ENCODE peak calls at places on chromosomes 6 and 20, in seven cellular contexts. One of them, this sample, is unnamed.

GRCh38 chr20:48054051-48054450 is 268.8 kb upstream of the SULF2 start:
- DNase-seq in neural progenitor cell: no peak
- DNase-seq in hepatocyte: no peak
- DNase-seq in MM.1S: no peak
- DNase-seq in GM23338: no peak
- DNase-seq in PC-3: no peak
- DNase-seq in HCT116: no peak
- DNase-seq in this sample: no peak

GRCh38 chr20:38298768-38299288 is 5.1 kb upstream of the BPI start:
- DNase-seq in HCT116: no peak
- DNase-seq in hepatocyte: peak
- DNase-seq in neural progenitor cell: no peak
- DNase-seq in GM23338: no peak
- DNase-seq in MM.1S: no peak
- DNase-seq in PC-3: no peak
- DNase-seq in this sample: peak

GRCh38 chr6:114125597-114125996 is 154.6 kb upstream of the HDAC2 start:
- DNase-seq in GM23338: no peak
- DNase-seq in MM.1S: no peak
- DNase-seq in neural progenitor cell: no peak
- DNase-seq in hepatocyte: no peak
- DNase-seq in HCT116: no peak
- DNase-seq in PC-3: no peak
- DNase-seq in this sample: no peak

GRCh38 chr20:61935926-61936700 is 129.6 kb downstream of the TAF4 start:
- DNase-seq in HCT116: no peak
- DNase-seq in GM23338: no peak
- DNase-seq in hepatocyte: no peak
- DNase-seq in neural progenitor cell: no peak
- DNase-seq in PC-3: no peak
- DNase-seq in MM.1S: no peak
- DNase-seq in this sample: no peak

GRCh38 chr6:40779399-40779798 is 192.2 kb upstream of the LRFN2 start:
- DNase-seq in GM23338: no peak
- DNase-seq in MM.1S: no peak
- DNase-seq in PC-3: peak
- DNase-seq in neural progenitor cell: no peak
- DNase-seq in HCT116: peak
- DNase-seq in hepatocyte: no peak
- DNase-seq in this sample: peak

GRCh38 chr20:41854765-41855164 is 236.6 kb upstream of the CHD6 start:
- DNase-seq in HCT116: no peak
- DNase-seq in MM.1S: no peak
- DNase-seq in GM23338: no peak
- DNase-seq in neural progenitor cell: no peak
- DNase-seq in PC-3: peak
- DNase-seq in hepatocyte: peak
- DNase-seq in this sample: peak

GRCh38 chr6:92849636-92850035 is 569.7 kb downstream of the EPHA7 start:
- DNase-seq in neural progenitor cell: no peak
- DNase-seq in MM.1S: no peak
- DNase-seq in hepatocyte: peak
- DNase-seq in HCT116: no peak
- DNase-seq in PC-3: peak
- DNase-seq in GM23338: peak
- DNase-seq in this sample: no peak

GRCh38 chr6:27280540-27281000 is 31.5 kb downstream of the POM121L2 start:
- DNase-seq in HCT116: peak
- DNase-seq in PC-3: no peak
- DNase-seq in MM.1S: no peak
- DNase-seq in hepatocyte: peak
- DNase-seq in GM23338: peak
- DNase-seq in neural progenitor cell: peak
- DNase-seq in this sample: no peak

GRCh38 chr6:119148102-119148824 is 69.8 kb upstream of the FAM184A start:
- DNase-seq in HCT116: peak
- DNase-seq in PC-3: peak
- DNase-seq in GM23338: peak
- DNase-seq in MM.1S: peak
- DNase-seq in hepatocyte: peak
- DNase-seq in neural progenitor cell: peak
- DNase-seq in this sample: peak

GRCh38 chr6:167113047-167113446 is 9.8 kb upstream of the CCR6 start:
- DNase-seq in MM.1S: no peak
- DNase-seq in HCT116: no peak
- DNase-seq in PC-3: no peak
- DNase-seq in neural progenitor cell: no peak
- DNase-seq in GM23338: no peak
- DNase-seq in hepatocyte: no peak
- DNase-seq in this sample: no peak

GRCh38 chr20:18702736-18703135 is 110.8 kb upstream of the SCP2D1 start:
- DNase-seq in hepatocyte: no peak
- DNase-seq in MM.1S: no peak
- DNase-seq in HCT116: no peak
- DNase-seq in neural progenitor cell: no peak
- DNase-seq in GM23338: no peak
- DNase-seq in PC-3: no peak
- DNase-seq in this sample: peak

GRCh38 chr20:51434026-51434425 is 108.5 kb downstream of the NFATC2 start:
- DNase-seq in GM23338: no peak
- DNase-seq in PC-3: no peak
- DNase-seq in hepatocyte: no peak
- DNase-seq in HCT116: no peak
- DNase-seq in neural progenitor cell: no peak
- DNase-seq in MM.1S: no peak
- DNase-seq in this sample: no peak

GRCh38 chr6:15132854-15133670 is 112.8 kb upstream of the JARID2 start:
- DNase-seq in hepatocyte: peak
- DNase-seq in GM23338: no peak
- DNase-seq in MM.1S: no peak
- DNase-seq in HCT116: peak
- DNase-seq in neural progenitor cell: no peak
- DNase-seq in PC-3: peak
- DNase-seq in this sample: peak

GRCh38 chr6:168447741-168448140 is 6.8 kb downstream of the SMOC2 start:
- DNase-seq in HCT116: no peak
- DNase-seq in hepatocyte: no peak
- DNase-seq in GM23338: no peak
- DNase-seq in MM.1S: no peak
- DNase-seq in PC-3: no peak
- DNase-seq in neural progenitor cell: no peak
- DNase-seq in this sample: no peak

GRCh38 chr6:38391206-38391908 is 248.4 kb downstream of the BTBD9 start:
- DNase-seq in hepatocyte: peak
- DNase-seq in MM.1S: no peak
- DNase-seq in HCT116: peak
- DNase-seq in PC-3: peak
- DNase-seq in GM23338: peak
- DNase-seq in neural progenitor cell: peak
- DNase-seq in this sample: peak

GRCh38 chr6:1384549-1385128 is 4.7 kb upstream of the FOXF2 start:
- DNase-seq in HCT116: no peak
- DNase-seq in PC-3: no peak
- DNase-seq in neural progenitor cell: peak
- DNase-seq in MM.1S: no peak
- DNase-seq in hepatocyte: no peak
- DNase-seq in GM23338: peak
- DNase-seq in this sample: no peak
- TF ChIP-seq EZH2 in HCT116: no peak
- TF ChIP-seq EZH2 in PC-3: no peak
- TF ChIP-seq EZH2 in neural progenitor cell: peak
- TF ChIP-seq EZH2 in MM.1S: no peak
- TF ChIP-seq EZH2 in hepatocyte: peak
- TF ChIP-seq EZH2 in GM23338: peak
- TF ChIP-seq EZH2 in this sample: no peak

DNA sequence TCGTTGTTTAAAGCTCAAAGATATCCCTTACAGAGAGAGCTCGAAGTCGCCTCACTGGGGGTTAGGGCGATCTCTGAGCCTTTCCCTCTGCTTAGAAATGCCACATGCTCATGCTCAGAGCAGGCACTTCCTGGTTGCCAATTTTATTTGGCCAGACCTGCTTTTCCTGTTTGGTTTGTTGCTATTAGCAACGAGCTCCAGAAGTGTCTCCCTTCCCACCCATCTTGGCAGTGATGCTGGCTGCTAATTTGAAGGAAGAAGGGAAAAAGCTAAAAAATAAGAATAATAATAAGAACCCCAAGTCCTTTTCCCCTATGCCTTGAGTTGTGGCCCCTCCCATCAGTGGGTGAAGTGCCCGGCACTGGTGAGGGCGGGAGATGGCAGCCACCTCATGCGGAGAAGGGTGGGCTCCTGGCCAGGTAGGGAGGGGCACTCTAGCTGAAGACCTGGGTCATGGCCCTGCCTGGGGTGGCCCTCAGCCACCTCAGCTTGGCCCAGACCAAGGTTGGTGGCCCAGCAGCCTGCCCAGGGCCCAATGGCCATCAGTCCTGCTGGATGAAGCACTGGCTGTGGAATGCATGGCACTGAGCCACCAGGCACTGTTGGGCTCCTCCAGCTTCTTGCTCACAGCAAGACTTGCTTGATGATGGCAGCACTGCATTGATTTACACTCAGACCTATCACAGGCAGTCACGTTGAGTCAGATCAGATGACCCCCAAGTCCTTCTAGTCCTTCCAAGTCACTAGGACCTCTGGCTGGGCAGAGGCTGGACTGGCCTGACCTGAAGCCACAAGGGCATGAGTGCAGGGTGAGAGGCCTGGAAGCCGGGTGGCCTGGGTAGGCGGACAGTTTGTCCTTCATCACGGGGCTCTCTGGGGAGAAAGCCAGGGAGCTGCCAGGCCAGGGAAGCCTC is 79.0 kb downstream of the SYNJ2 start:
- DNase-seq in GM23338: peak
- DNase-seq in hepatocyte: peak
- DNase-seq in neural progenitor cell: no peak
- DNase-seq in HCT116: no peak
- DNase-seq in PC-3: peak
- DNase-seq in MM.1S: no peak
- DNase-seq in this sample: peak
- TF ChIP-seq EZH2phosphoT487 in GM23338: no peak
- TF ChIP-seq EZH2phosphoT487 in hepatocyte: no peak
- TF ChIP-seq EZH2phosphoT487 in neural progenitor cell: no peak
- TF ChIP-seq EZH2phosphoT487 in HCT116: no peak
- TF ChIP-seq EZH2phosphoT487 in PC-3: no peak
- TF ChIP-seq EZH2phosphoT487 in MM.1S: no peak
- TF ChIP-seq EZH2phosphoT487 in this sample: no peak

DNA sequence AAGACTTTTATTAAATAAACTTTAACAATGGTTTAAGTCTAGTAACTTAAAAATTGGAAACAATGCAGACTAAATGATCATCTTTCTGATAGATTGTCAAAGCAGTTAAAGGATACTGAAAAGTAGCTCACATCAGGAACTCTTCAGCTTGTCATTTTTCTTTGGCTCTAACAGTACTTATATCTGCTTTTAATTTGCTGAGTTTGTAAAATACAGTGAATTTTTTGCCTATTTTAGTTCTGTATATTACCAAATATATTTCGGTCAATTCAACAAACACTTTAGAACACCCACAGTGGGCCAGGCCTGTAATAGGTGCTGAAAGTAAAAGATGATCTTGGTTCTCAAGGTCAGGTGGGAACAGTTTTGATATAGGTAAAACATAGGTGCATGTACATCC is 22.3 kb downstream of the MKKS start:
- DNase-seq in PC-3: no peak
- DNase-seq in HCT116: no peak
- DNase-seq in neural progenitor cell: no peak
- DNase-seq in hepatocyte: no peak
- DNase-seq in MM.1S: no peak
- DNase-seq in GM23338: no peak
- DNase-seq in this sample: no peak
- H2AFZ ChIP-seq in PC-3: no peak
- H2AFZ ChIP-seq in HCT116: no peak
- H2AFZ ChIP-seq in neural progenitor cell: no peak
- H2AFZ ChIP-seq in hepatocyte: no peak
- H2AFZ ChIP-seq in MM.1S: no peak
- H2AFZ ChIP-seq in GM23338: no peak
- H2AFZ ChIP-seq in this sample: no peak

GRCh38 chr6:125749112-125749863 is at the start of gene HEY2:
- DNase-seq in GM23338: peak
- DNase-seq in HCT116: peak
- DNase-seq in MM.1S: peak
- DNase-seq in PC-3: peak
- DNase-seq in neural progenitor cell: peak
- DNase-seq in hepatocyte: peak
- DNase-seq in this sample: peak
- TF ChIP-seq EZH2 in GM23338: no peak
- TF ChIP-seq EZH2 in HCT116: no peak
- TF ChIP-seq EZH2 in MM.1S: no peak
- TF ChIP-seq EZH2 in PC-3: no peak
- TF ChIP-seq EZH2 in neural progenitor cell: peak
- TF ChIP-seq EZH2 in hepatocyte: peak
- TF ChIP-seq EZH2 in this sample: no peak

GRCh38 chr20:24406761-24407550 is 62.5 kb upstream of the SYNDIG1 start:
- DNase-seq in MM.1S: no peak
- DNase-seq in PC-3: no peak
- DNase-seq in GM23338: no peak
- DNase-seq in neural progenitor cell: no peak
- DNase-seq in HCT116: no peak
- DNase-seq in hepatocyte: no peak
- DNase-seq in this sample: no peak

GRCh38 chr20:24406251-24406650 is 63.2 kb upstream of the SYNDIG1 start:
- DNase-seq in PC-3: no peak
- DNase-seq in hepatocyte: no peak
- DNase-seq in HCT116: no peak
- DNase-seq in GM23338: no peak
- DNase-seq in neural progenitor cell: no peak
- DNase-seq in MM.1S: no peak
- DNase-seq in this sample: no peak

GRCh38 chr20:24405810-24406209 is 63.6 kb upstream of the SYNDIG1 start:
- DNase-seq in HCT116: no peak
- DNase-seq in hepatocyte: no peak
- DNase-seq in neural progenitor cell: no peak
- DNase-seq in MM.1S: no peak
- DNase-seq in PC-3: no peak
- DNase-seq in GM23338: no peak
- DNase-seq in this sample: no peak

GRCh38 chr20:24411003-24411402 is 58.4 kb upstream of the SYNDIG1 start:
- DNase-seq in HCT116: no peak
- DNase-seq in GM23338: no peak
- DNase-seq in neural progenitor cell: no peak
- DNase-seq in PC-3: no peak
- DNase-seq in MM.1S: no peak
- DNase-seq in hepatocyte: no peak
- DNase-seq in this sample: no peak

DNA sequence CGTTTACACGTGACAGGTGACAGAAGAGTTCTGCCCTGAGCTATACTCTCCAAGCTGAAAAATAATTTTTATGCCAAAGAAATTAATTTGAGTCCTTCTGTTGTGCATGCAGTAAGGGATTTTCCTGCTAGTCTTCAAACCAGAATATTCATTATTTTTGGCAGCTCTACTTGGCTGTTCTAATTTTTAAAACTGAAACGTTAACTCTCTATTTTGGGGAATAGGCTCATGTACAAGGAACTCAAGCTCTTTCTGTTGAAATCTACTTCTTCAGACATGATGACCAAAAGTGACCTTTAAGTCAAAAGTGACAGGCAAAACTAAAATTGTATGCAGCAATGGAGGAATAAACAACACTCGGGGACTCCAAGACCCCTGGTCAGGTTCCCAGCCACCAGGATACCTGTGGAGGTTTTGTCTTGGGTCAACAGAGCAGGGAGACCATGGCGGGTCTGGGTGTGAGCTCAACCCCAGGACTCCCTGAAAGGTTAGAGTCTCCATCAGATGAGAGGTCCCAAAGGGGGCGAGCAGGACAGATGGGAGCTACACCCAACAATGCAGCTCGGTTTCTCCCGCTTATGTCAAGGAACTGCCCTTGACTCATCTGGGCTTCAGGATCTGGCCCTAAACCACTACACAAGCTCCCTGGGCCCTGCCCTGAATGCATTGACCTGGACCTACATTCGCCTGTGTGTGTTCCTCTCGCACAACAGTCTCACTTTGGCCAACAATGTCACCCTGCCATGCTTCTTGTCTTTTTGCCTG is 57.8 kb upstream of the SYNDIG1 start:
- DNase-seq in GM23338: no peak
- DNase-seq in HCT116: no peak
- DNase-seq in MM.1S: no peak
- DNase-seq in PC-3: no peak
- DNase-seq in hepatocyte: no peak
- DNase-seq in neural progenitor cell: no peak
- DNase-seq in this sample: no peak
- TF ChIP-seq EZH2phosphoT487 in GM23338: no peak
- TF ChIP-seq EZH2phosphoT487 in HCT116: no peak
- TF ChIP-seq EZH2phosphoT487 in MM.1S: no peak
- TF ChIP-seq EZH2phosphoT487 in PC-3: no peak
- TF ChIP-seq EZH2phosphoT487 in hepatocyte: no peak
- TF ChIP-seq EZH2phosphoT487 in neural progenitor cell: no peak
- TF ChIP-seq EZH2phosphoT487 in this sample: no peak

This sample was measured in GM23248.